ENCODE peak calls at places on chromosomes 2 and 18, in seven cellular contexts. V, B, F, T, U, L and Y are unnamed samples.

GRCh38 chr2:217905395-217905794 is 97.4 kb downstream of the TNS1 start:
- DNase-seq in V (no peak), B (no peak), F (no peak), T (no peak), U (peak), L (peak), Y (no peak)

GRCh38 chr2:72982219-72982618 is 64.9 kb downstream of the EMX1 start:
- DNase-seq in V (no peak), B (no peak), F (no peak), T (no peak), U (no peak), L (no peak), Y (no peak)

GRCh38 chr2:150620371-150620770 is 132.9 kb upstream of the RND3 start:
- DNase-seq in V (no peak), B (no peak), F (no peak), T (no peak), U (no peak), L (no peak), Y (no peak)

GRCh38 chr2:96271995-96272394 is 6.0 kb downstream of the CIAO1 start:
- DNase-seq in V (no peak), B (no peak), F (no peak), T (no peak), U (no peak), L (no peak), Y (no peak)

GRCh38 chr2:178208817-178209216 is 14.5 kb downstream of the OSBPL6 start:
- DNase-seq in V (no peak), B (no peak), F (no peak), T (no peak), U (no peak), L (no peak), Y (no peak)

GRCh38 chr2:237618449-237618848 is 8.9 kb upstream of the LRRFIP1 start:
- DNase-seq in V (no peak), B (no peak), F (no peak), T (no peak), U (no peak), L (no peak), Y (no peak)

GRCh38 chr2:27705851-27706622 is 42.3 kb downstream of the SLC4A1AP start:
- DNase-seq in V (peak), B (peak), F (no peak), T (peak), U (peak), L (peak), Y (no peak)

GRCh38 chr18:8813621-8814020 is 108.3 kb downstream of the MTCL1 start:
- DNase-seq in V (no peak), B (no peak), F (no peak), T (no peak), U (no peak), L (no peak), Y (no peak)

GRCh38 chr2:181440919-181441318 is 16.3 kb upstream of the ITGA4 start:
- DNase-seq in V (no peak), B (no peak), F (no peak), T (no peak), U (no peak), L (no peak), Y (no peak)

GRCh38 chr2:129673234-129673633 is 306.2 kb upstream of the RAB6C start:
- DNase-seq in V (no peak), B (no peak), F (no peak), T (no peak), U (no peak), L (no peak), Y (no peak)

GRCh38 chr2:96792772-96793749 is 23.0 kb upstream of the CNNM3 start:
- DNase-seq in V (no peak), B (no peak), F (no peak), T (no peak), U (peak), L (no peak), Y (no peak)

GRCh38 chr2:10252651-10253050 is 50.1 kb upstream of the HPCAL1 start:
- DNase-seq in V (no peak), B (no peak), F (no peak), T (no peak), U (no peak), L (no peak), Y (no peak)

GRCh38 chr2:158495175-158495574 is 38.4 kb downstream of the PKP4 start:
- DNase-seq in V (no peak), B (no peak), F (no peak), T (no peak), U (no peak), L (no peak), Y (no peak)

GRCh38 chr2:221571108-221571390 is 1.1 kb downstream of the EPHA4 start:
- DNase-seq in V (peak), B (no peak), F (peak), T (no peak), U (no peak), L (no peak), Y (no peak)

GRCh38 chr2:8669157-8669852 is 12.6 kb upstream of the ID2 start:
- DNase-seq in V (no peak), B (no peak), F (no peak), T (peak), U (no peak), L (no peak), Y (no peak)

GRCh38 chr2:230738924-230739323 is 26.3 kb downstream of the CAB39 start:
- DNase-seq in V (no peak), B (no peak), F (no peak), T (no peak), U (no peak), L (no peak), Y (no peak)

GRCh38 chr2:238439093-238439849 is 12.5 kb downstream of the ASB1 start:
- DNase-seq in V (no peak), B (peak), F (no peak), T (peak), U (no peak), L (peak), Y (no peak)

GRCh38 chr2:67871696-67872320 is 191.0 kb downstream of the C1D start:
- DNase-seq in V (no peak), B (no peak), F (no peak), T (peak), U (no peak), L (no peak), Y (no peak)

GRCh38 chr2:20593072-20594034 is 57.5 kb downstream of the HS1BP3 start:
- DNase-seq in V (peak), B (peak), F (no peak), T (peak), U (no peak), L (peak), Y (no peak)

GRCh38 chr2:46335404-46335965 is 38.3 kb downstream of the EPAS1 start:
- DNase-seq in V (peak), B (no peak), F (no peak), T (no peak), U (peak), L (no peak), Y (no peak)

GRCh38 chr2:71747573-71747972 is 294.2 kb downstream of the DYSF start:
- DNase-seq in V (no peak), B (no peak), F (no peak), T (no peak), U (no peak), L (no peak), Y (no peak)

GRCh38 chr2:224410946-224411561 is 9.1 kb upstream of the FAM124B start:
- DNase-seq in V (no peak), B (no peak), F (no peak), T (no peak), U (no peak), L (no peak), Y (no peak)

GRCh38 chr2:172128484-172128883 is 25.8 kb upstream of the DLX2 start:
- DNase-seq in V (no peak), B (no peak), F (no peak), T (no peak), U (no peak), L (no peak), Y (no peak)

GRCh38 chr18:80042785-80043184 is 8.6 kb downstream of the RBFA start:
- DNase-seq in V (no peak), B (no peak), F (no peak), T (no peak), U (no peak), L (no peak), Y (no peak)

GRCh38 chr18:49319590-49319989 is 140.9 kb downstream of the DYM start:
- DNase-seq in V (no peak), B (no peak), F (no peak), T (no peak), U (no peak), L (no peak), Y (no peak)

GRCh38 chr2:62458206-62459035 is 47.6 kb downstream of the TMEM17 start:
- DNase-seq in V (no peak), B (no peak), F (no peak), T (no peak), U (peak), L (peak), Y (no peak)

GRCh38 chr2:167264380-167264779 is 376.1 kb downstream of the XIRP2 start:
- DNase-seq in V (peak), B (no peak), F (no peak), T (no peak), U (no peak), L (peak), Y (no peak)

GRCh38 chr2:135839713-135840112 is 2.7 kb upstream of the LCT start:
- DNase-seq in V (no peak), B (no peak), F (no peak), T (peak), U (no peak), L (no peak), Y (no peak)

GRCh38 chr2:151771599-151772358 is 37.5 kb upstream of the NEB start:
- DNase-seq in V (peak), B (no peak), F (peak), T (peak), U (no peak), L (peak), Y (no peak)

GRCh38 chr2:49770919-49771318 is 616.6 kb upstream of the FSHR start:
- DNase-seq in V (peak), B (peak), F (no peak), T (peak), U (peak), L (no peak), Y (no peak)
- TF ChIP-seq CTCF in V (no peak), B (peak), F (peak), T (peak), U (peak), L (no peak), Y (peak)

GRCh38 chr18:13681701-13682100 is 44.7 kb downstream of the FAM210A start:
- DNase-seq in V (no peak), B (no peak), F (no peak), T (no peak), U (no peak), L (no peak), Y (no peak)

GRCh38 chr18:13684546-13684945 is 41.8 kb downstream of the FAM210A start:
- DNase-seq in V (no peak), B (no peak), F (no peak), T (peak), U (no peak), L (no peak), Y (no peak)

GRCh38 chr18:13676499-13676898 is 49.9 kb downstream of the FAM210A start:
- DNase-seq in V (no peak), B (no peak), F (no peak), T (no peak), U (no peak), L (no peak), Y (no peak)

GRCh38 chr18:13680612-13681011 is 45.7 kb downstream of the FAM210A start:
- DNase-seq in V (no peak), B (no peak), F (no peak), T (no peak), U (peak), L (no peak), Y (no peak)
- TF ChIP-seq CTCF in V (peak), B (peak), F (peak), T (peak), U (peak), L (peak), Y (peak)

DNA sequence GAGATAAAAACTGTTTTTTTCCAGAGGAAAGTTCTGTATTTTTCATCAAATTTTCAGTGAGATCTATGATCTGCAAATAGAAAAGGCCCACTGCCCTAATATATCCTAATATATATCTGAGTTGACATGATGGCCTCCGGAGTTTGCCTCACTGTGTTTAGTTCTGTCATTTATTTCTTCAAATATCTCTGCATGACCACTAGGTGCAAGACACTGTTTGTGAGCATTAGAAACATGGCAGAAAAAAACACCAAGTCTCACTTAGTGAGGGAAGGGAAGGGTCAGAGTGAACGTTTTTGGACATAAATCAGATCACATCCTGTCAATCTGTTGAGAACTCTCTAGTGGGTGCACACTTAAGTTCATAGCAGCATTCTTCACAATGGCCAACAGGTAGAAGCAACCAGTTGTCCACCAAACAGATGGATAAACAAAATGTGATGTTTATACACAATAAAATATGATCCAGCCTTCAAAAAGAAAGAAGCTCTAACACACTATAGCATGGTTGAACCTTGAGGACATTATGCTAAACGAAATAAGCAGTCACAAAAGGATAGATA is 53.4 kb downstream of the SPIRE1 start:
- DNase-seq in V (no peak), B (no peak), F (no peak), T (no peak), U (no peak), L (no peak), Y (no peak)
- TF ChIP-seq CTCF in V (no peak), B (no peak), F (no peak), T (no peak), U (no peak), L (no peak), Y (peak)

GRCh38 chr2:137050949-137051348 is 285.6 kb downstream of the THSD7B start:
- DNase-seq in V (no peak), B (no peak), F (no peak), T (no peak), U (no peak), L (no peak), Y (no peak)

DNA sequence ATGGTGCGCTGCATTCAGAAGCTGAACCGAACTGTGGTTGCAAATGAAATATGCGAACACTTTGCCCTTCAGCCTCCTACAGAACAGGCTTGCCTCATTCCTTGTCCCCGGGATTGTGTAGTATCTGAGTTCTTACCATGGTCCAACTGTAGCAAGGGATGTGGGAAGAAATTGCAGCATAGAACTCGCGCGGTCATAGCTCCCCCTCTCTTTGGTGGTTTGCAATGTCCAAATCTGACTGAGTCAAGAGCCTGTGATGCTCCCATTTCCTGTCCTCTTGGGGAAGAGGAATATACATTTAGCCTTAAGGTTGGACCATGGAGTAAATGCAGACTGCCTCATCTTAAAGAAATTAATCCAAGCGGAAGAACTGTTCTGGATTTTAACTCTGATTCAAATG is 291.4 kb downstream of the THSD7B start:
- DNase-seq in V (no peak), B (no peak), F (no peak), T (no peak), U (no peak), L (no peak), Y (no peak)
- TF ChIP-seq CTCF in V (no peak), B (no peak), F (no peak), T (no peak), U (no peak), L (no peak), Y (no peak)

GRCh38 chr18:76957384-76958355 is 135.3 kb downstream of the ZNF236 start:
- DNase-seq in V (no peak), B (no peak), F (no peak), T (no peak), U (no peak), L (no peak), Y (no peak)

GRCh38 chr18:76959605-76960004 is 137.2 kb downstream of the ZNF236 start:
- DNase-seq in V (no peak), B (no peak), F (no peak), T (no peak), U (no peak), L (no peak), Y (no peak)

GRCh38 chr18:76962851-76963250 is 140.5 kb downstream of the ZNF236 start:
- DNase-seq in V (no peak), B (no peak), F (no peak), T (no peak), U (no peak), L (no peak), Y (no peak)

GRCh38 chr18:76958692-76959341 is 136.5 kb downstream of the ZNF236 start:
- DNase-seq in V (no peak), B (peak), F (no peak), T (no peak), U (no peak), L (no peak), Y (no peak)

GRCh38 chr18:76960528-76961035 is 138.2 kb downstream of the ZNF236 start:
- DNase-seq in V (no peak), B (no peak), F (no peak), T (no peak), U (no peak), L (no peak), Y (no peak)
- TF ChIP-seq CTCF in V (no peak), B (no peak), F (no peak), T (no peak), U (no peak), L (no peak), Y (no peak)

GRCh38 chr2:145095641-145096435 is 575.9 kb upstream of the ZEB2 start:
- DNase-seq in V (no peak), B (no peak), F (no peak), T (no peak), U (no peak), L (no peak), Y (no peak)
- TF ChIP-seq CTCF in V (no peak), B (no peak), F (no peak), T (no peak), U (no peak), L (no peak), Y (no peak)

DNA sequence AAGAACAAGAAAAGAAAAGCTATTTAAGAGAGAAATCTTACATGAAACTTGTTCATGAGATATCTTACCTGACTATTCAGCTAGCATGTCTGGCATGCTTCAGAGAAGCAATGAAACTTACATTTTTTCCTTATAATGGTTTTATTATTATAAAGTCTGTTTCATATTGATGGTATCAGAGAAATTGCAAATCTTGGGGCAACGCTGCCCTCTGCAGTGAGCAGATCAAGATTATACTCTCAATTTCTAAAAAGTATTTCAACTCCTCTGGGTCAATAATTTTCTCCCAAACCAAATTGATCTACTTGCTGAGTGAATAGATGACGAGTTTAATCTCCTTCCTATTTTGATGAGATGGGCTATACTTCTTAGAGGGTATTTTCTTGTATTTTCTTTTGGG is 235.6 kb downstream of the NUP35 start:
- DNase-seq in V (no peak), B (no peak), F (no peak), T (peak), U (no peak), L (no peak), Y (no peak)
- TF ChIP-seq CTCF in V (no peak), B (no peak), F (no peak), T (peak), U (no peak), L (no peak), Y (peak)

GRCh38 chr2:120660056-120660694 is 75.5 kb upstream of the GLI2 start:
- DNase-seq in V (no peak), B (no peak), F (no peak), T (no peak), U (no peak), L (no peak), Y (no peak)

GRCh38 chr2:120660771-120661459 is 74.8 kb upstream of the GLI2 start:
- DNase-seq in V (peak), B (no peak), F (no peak), T (no peak), U (no peak), L (no peak), Y (peak)

GRCh38 chr2:120661551-120661950 is 74.1 kb upstream of the GLI2 start:
- DNase-seq in V (no peak), B (peak), F (no peak), T (no peak), U (peak), L (peak), Y (peak)

GRCh38 chr2:120662046-120662445 is 73.6 kb upstream of the GLI2 start:
- DNase-seq in V (no peak), B (peak), F (no peak), T (no peak), U (no peak), L (no peak), Y (no peak)

DNA sequence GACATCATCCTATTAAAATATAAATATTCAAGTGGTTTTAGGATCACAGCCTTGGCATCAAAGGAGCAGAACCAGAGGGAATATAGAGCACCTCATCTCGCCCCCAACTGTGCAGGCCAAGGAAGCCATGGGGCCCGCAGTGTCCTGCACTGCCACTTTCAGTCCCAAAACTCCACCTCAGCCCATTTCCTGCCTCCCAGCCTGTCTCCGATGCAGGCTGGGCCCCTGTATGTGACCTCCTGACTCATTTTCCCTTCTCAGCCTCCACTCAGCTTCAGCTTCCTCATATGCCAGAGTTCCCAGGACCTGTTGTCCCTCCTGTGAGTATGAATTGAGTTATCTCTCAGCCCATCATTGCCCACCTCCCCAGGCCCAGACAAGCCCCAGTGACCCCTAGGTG is 72.9 kb upstream of the GLI2 start:
- DNase-seq in V (no peak), B (no peak), F (no peak), T (no peak), U (no peak), L (no peak), Y (no peak)
- TF ChIP-seq CTCF in V (no peak), B (no peak), F (no peak), T (no peak), U (no peak), L (no peak), Y (no peak)

DNA sequence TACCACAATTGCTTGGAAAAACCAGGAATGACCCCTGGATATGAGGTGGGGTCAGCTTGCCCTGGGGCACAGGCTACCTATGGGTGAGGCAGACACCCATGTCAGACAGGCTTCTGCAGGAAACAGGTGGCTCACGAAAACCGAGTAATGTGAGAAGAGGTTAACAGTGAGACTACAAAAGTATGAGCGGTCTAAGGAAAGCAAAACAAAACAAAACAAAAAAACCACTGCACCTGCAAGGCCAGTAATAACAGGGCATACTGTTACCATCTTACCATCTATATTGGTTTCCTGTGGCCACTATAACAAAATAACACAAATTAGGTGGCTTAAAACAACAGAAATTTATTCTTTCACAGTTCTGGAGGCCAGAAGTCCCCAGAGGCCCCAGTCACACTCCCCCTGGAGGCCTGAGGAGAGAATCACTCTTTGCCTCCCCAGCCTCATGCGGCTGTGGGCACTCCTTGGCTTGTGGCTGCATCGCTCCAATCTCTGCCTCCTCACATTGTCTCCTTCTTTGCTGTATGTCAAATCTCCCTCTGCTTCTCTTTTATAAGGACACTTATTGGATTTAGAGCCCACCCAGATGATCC is 86.6 kb upstream of the EPC2 start:
- DNase-seq in V (no peak), B (no peak), F (no peak), T (no peak), U (no peak), L (no peak), Y (no peak)
- TF ChIP-seq CTCF in V (no peak), B (no peak), F (no peak), T (no peak), U (no peak), L (no peak), Y (peak)